ENCODE peak calls at places on chromosomes 16 and 17, in five cellular contexts. V, F, B, Z and M are unnamed samples.
A peak's percentile ranks its signal among the peaks of the same experiment; 100 is the strongest.

GRCh38 chr17:36686123-36686669 is 84.8 kb downstream of the MRM1 start:
- DNase-seq in V (peak; percentile 21), F (no peak), Z (no peak), B (no peak), M (no peak)

GRCh38 chr17:38549285-38549684 is 56.5 kb downstream of the SRCIN1 start:
- DNase-seq in F (no peak), B (no peak), V (no peak), Z (no peak), M (no peak)

GRCh38 chr16:10552998-10553491 is 27.4 kb downstream of the EMP2 start:
- DNase-seq in V (peak; percentile 86), Z (peak; percentile 62), F (peak; percentile 75), B (no peak), M (peak; percentile 68)

GRCh38 chr16:15466886-15467781 is 32.7 kb downstream of the BMERB1 start:
- DNase-seq in Z (no peak), V (no peak), B (no peak), F (no peak), M (no peak)

GRCh38 chr17:29291163-29291752 is 2.7 kb downstream of the NUFIP2 start:
- DNase-seq in B (peak; percentile 77), F (peak; percentile 71), V (no peak), Z (peak; percentile 61), M (no peak)

GRCh38 chr17:9279911-9280310 is 258.6 kb downstream of the NTN1 start:
- DNase-seq in Z (no peak), V (no peak), B (no peak), F (no peak), M (no peak)

GRCh38 chr17:31596382-31597323 is 205.2 kb downstream of the RAB11FIP4 start:
- DNase-seq in B (peak; percentile 98), F (peak; percentile 86), V (peak; percentile 92), Z (peak; percentile 95), M (peak; percentile 80)

GRCh38 chr17:2950846-2951245 is 112.6 kb downstream of the OR1D5 start:
- DNase-seq in B (no peak), Z (no peak), V (peak; percentile 46), F (no peak), M (peak; percentile 50)

GRCh38 chr17:81867952-81868673 is 3.0 kb downstream of the ARHGDIA start:
- DNase-seq in V (no peak), Z (peak; percentile 2), F (no peak), B (no peak), M (no peak)

GRCh38 chr17:81811705-81812570 is 8.0 kb downstream of the GCGR start:
- DNase-seq in F (no peak), V (no peak), Z (no peak), B (no peak), M (no peak)

GRCh38 chr17:66548158-66548557 is 245.7 kb downstream of the PRKCA start:
- DNase-seq in V (no peak), F (no peak), Z (no peak), B (no peak), M (no peak)

GRCh38 chr17:65930140-65930715 is 261.7 kb downstream of the CEP112 start:
- DNase-seq in Z (no peak), V (no peak), F (no peak), B (no peak), M (no peak)

GRCh38 chr17:3946711-3947235 is 17.5 kb downstream of the ATP2A3 start:
- DNase-seq in V (no peak), Z (no peak), F (no peak), B (no peak), M (no peak)

GRCh38 chr17:45857977-45858708 is 13.5 kb downstream of the SPPL2C start:
- DNase-seq in F (no peak), V (no peak), Z (peak; percentile 22), B (peak; percentile 12), M (no peak)

GRCh38 chr17:40447148-40447644 is 3.9 kb downstream of the IGFBP4 start:
- DNase-seq in F (no peak), Z (no peak), B (no peak), V (no peak), M (no peak)

GRCh38 chr16:48963306-48963705 is 318.3 kb downstream of the CBLN1 start:
- DNase-seq in Z (no peak), B (peak; percentile 53), F (no peak), V (no peak), M (no peak)

GRCh38 chr17:19672009-19672837 is 23.7 kb downstream of the ALDH3A2 start:
- DNase-seq in B (peak; percentile 8), F (no peak), V (no peak), Z (no peak), M (no peak)

GRCh38 chr17:15436399-15437369 is 30.7 kb downstream of the CDRT4 start:
- DNase-seq in V (no peak), F (peak; percentile 2), Z (no peak), B (peak; percentile 34), M (no peak)

GRCh38 chr17:3572231-3572630 is 14.6 kb upstream of the TRPV3 start:
- DNase-seq in B (no peak), F (no peak), Z (no peak), V (no peak), M (no peak)

GRCh38 chr17:68029512-68030215 is 5.9 kb upstream of the KPNA2 start:
- DNase-seq in Z (no peak), B (no peak), V (no peak), F (no peak), M (no peak)

GRCh38 chr17:33459078-33459940 is 166.2 kb upstream of the ASIC2 start:
- DNase-seq in V (no peak), B (no peak), Z (no peak), F (peak; percentile 77), M (no peak)

GRCh38 chr16:82738699-82739098 is 111.9 kb downstream of the CDH13 start:
- DNase-seq in F (peak; percentile 15), V (no peak), B (peak; percentile 23), Z (peak; percentile 39), M (no peak)
- TF ChIP-seq CTCF in F (peak; percentile 26), V (no peak), B (peak; percentile 35), Z (peak; percentile 61), M (no peak)

DNA sequence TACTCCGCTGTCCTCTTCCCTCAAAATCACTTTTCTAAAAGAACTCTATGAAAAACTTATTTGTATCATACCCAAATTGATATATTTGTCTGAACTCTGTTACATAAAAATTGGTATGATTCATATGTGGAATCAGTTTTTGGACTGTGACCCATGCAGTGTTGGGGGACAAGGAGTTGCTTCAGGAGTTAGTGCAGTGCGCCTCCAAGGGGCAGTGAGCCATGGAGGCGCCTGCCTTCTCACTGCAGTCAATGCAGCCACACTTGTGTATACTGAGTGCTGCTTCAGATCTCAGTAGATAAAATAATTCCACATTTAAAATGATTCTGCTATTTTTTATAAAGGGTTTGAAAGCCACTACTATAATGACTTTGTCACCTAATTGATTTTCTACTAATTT is 32.5 kb downstream of the DGKE start:
- DNase-seq in F (no peak), B (no peak), Z (no peak), V (no peak), M (no peak)
- TF ChIP-seq CTCF in F (peak; percentile 6), B (no peak), Z (peak; percentile 22), V (no peak), M (peak; percentile 12)

GRCh38 chr16:30921748-30922419 is 1.5 kb upstream of the FBXL19 start:
- DNase-seq in V (peak; percentile 96), Z (peak; percentile 90), B (peak; percentile 88), F (peak; percentile 90), M (peak; percentile 92)
- TF ChIP-seq CTCF in V (peak; percentile 92), Z (peak; percentile 94), B (peak; percentile 89), F (peak; percentile 90), M (peak; percentile 92)

GRCh38 chr16:89410794-89411309 is 79.5 kb downstream of the ANKRD11 start:
- DNase-seq in B (peak; percentile 86), F (no peak), Z (peak; percentile 89), V (no peak), M (peak; percentile 83)
- TF ChIP-seq CTCF in B (no peak), F (no peak), Z (peak; percentile 58), V (no peak), M (no peak)

GRCh38 chr17:7436556-7437368 is 1.5 kb downstream of the TMEM102 start:
- DNase-seq in B (peak; percentile 75), V (peak; percentile 97), Z (no peak), F (peak; percentile 92), M (peak; percentile 94)

GRCh38 chr17:7438050-7438614 is 1.2 kb upstream of the FGF11 start:
- DNase-seq in Z (no peak), F (peak; percentile 39), V (peak; percentile 96), B (no peak), M (peak; percentile 88)

GRCh38 chr17:7438656-7439460 is 454 bp upstream of the FGF11 start:
- DNase-seq in B (no peak), Z (no peak), V (no peak), F (no peak), M (no peak)

GRCh38 chr17:7437369-7437863 is 1.9 kb upstream of the FGF11 start:
- DNase-seq in Z (no peak), B (no peak), V (no peak), F (no peak), M (no peak)

DNA sequence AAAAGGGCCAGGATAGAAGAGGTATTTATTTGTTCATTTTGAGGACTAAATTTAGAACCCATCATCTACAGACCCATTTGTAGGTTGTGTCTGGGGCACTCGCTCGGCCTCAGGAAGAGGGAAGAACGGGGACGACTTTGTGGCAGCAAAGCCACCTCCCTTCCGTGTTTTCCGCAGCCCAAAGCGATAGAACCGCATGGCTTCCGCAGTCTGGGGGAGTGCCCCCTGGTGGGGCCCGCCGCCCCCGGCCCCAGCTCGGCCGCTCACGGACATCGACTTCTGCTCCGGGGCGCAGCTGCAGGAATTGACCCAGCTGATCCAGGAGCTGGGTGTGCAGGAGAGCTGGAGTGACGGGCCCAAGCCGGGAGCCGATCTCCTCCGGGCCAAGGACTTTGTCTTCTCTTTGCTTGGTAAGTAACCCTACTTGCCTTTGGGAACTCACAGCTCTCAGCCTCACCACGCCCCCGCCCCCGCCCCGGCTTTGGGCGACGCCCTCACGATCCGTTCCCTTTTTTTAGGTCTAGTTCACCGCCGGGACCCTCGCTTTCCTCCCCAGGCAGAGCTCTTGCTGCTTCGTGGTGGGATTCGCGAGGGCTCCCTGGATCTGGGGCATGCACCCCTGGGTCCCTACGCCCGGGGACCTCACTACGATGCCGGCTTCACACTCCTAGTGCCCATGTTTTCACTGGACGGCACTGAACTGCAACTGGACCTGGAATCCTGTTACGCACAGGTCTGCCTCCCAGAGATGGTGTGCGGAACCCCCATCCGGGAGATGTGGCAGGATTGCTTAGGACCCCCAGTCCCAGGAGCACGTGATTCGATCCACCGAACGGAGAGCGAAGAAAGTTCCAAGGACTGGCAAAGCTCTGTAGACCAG is 681 bp downstream of the TMEM102 start:
- DNase-seq in Z (no peak), V (peak; percentile 90), B (no peak), F (peak; percentile 70), M (peak; percentile 84)
- TF ChIP-seq CTCF in Z (peak; percentile 22), V (peak; percentile 47), B (peak; percentile 8), F (peak; percentile 34), M (peak; percentile 21)

GRCh38 chr16:658679-659571 is 9.0 kb upstream of the RHOT2 start:
- DNase-seq in B (no peak), F (no peak), Z (no peak), V (no peak), M (no peak)
- TF ChIP-seq CTCF in B (no peak), F (no peak), Z (peak; percentile 37), V (no peak), M (no peak)